ENCODE peak calls at places on chromosomes 4 and X, in nine cellular contexts. One of them, this sample, is unnamed.

GRCh38 chr4:145679991-145680455 is at the start of gene C4orf51:
- DNase-seq in progenitor cell of endocrine pancreas: no peak
- DNase-seq in esophagus muscularis mucosa: no peak
- DNase-seq in type B pancreatic cell: no peak
- DNase-seq in endodermal cell: no peak
- DNase-seq in psoas muscle: no peak
- DNase-seq in fibroblast of pulmonary artery: peak
- DNase-seq in OCI-LY7: no peak
- DNase-seq in heart left ventricle: peak
- DNase-seq in this sample: no peak

GRCh38 chrX:69027181-69028005 is 137.9 kb downstream of the PJA1 start:
- DNase-seq in type B pancreatic cell: no peak
- DNase-seq in esophagus muscularis mucosa: peak
- DNase-seq in fibroblast of pulmonary artery: peak
- DNase-seq in OCI-LY7: no peak
- DNase-seq in progenitor cell of endocrine pancreas: no peak
- DNase-seq in psoas muscle: no peak
- DNase-seq in endodermal cell: peak
- DNase-seq in heart left ventricle: no peak
- DNase-seq in this sample: peak

GRCh38 chrX:38221391-38221929 is 789 bp upstream of the SRPX start:
- DNase-seq in OCI-LY7: no peak
- DNase-seq in esophagus muscularis mucosa: no peak
- DNase-seq in fibroblast of pulmonary artery: no peak
- DNase-seq in endodermal cell: no peak
- DNase-seq in heart left ventricle: no peak
- DNase-seq in type B pancreatic cell: no peak
- DNase-seq in progenitor cell of endocrine pancreas: no peak
- DNase-seq in psoas muscle: no peak
- DNase-seq in this sample: no peak

GRCh38 chrX:65985922-65986588 is 53.8 kb downstream of the VSIG4 start:
- DNase-seq in heart left ventricle: no peak
- DNase-seq in type B pancreatic cell: no peak
- DNase-seq in fibroblast of pulmonary artery: peak
- DNase-seq in OCI-LY7: peak
- DNase-seq in esophagus muscularis mucosa: no peak
- DNase-seq in endodermal cell: peak
- DNase-seq in progenitor cell of endocrine pancreas: no peak
- DNase-seq in psoas muscle: no peak
- DNase-seq in this sample: peak

GRCh38 chr4:9893329-9894108 is 112.1 kb downstream of the DRD5 start:
- DNase-seq in heart left ventricle: no peak
- DNase-seq in endodermal cell: peak
- DNase-seq in OCI-LY7: no peak
- DNase-seq in psoas muscle: no peak
- DNase-seq in type B pancreatic cell: no peak
- DNase-seq in esophagus muscularis mucosa: no peak
- DNase-seq in progenitor cell of endocrine pancreas: no peak
- DNase-seq in fibroblast of pulmonary artery: no peak
- DNase-seq in this sample: no peak

GRCh38 chrX:24619647-24620046 is 27.5 kb downstream of the PCYT1B start:
- DNase-seq in fibroblast of pulmonary artery: peak
- DNase-seq in esophagus muscularis mucosa: no peak
- DNase-seq in psoas muscle: no peak
- DNase-seq in endodermal cell: no peak
- DNase-seq in progenitor cell of endocrine pancreas: no peak
- DNase-seq in heart left ventricle: no peak
- DNase-seq in OCI-LY7: no peak
- DNase-seq in type B pancreatic cell: no peak
- DNase-seq in this sample: no peak

GRCh38 chr4:55723403-55723802 is 87.3 kb upstream of the NMU start:
- DNase-seq in progenitor cell of endocrine pancreas: no peak
- DNase-seq in psoas muscle: no peak
- DNase-seq in type B pancreatic cell: no peak
- DNase-seq in OCI-LY7: no peak
- DNase-seq in endodermal cell: no peak
- DNase-seq in heart left ventricle: no peak
- DNase-seq in esophagus muscularis mucosa: no peak
- DNase-seq in fibroblast of pulmonary artery: no peak
- DNase-seq in this sample: no peak

GRCh38 chrX:15146515-15146914 is 123.4 kb downstream of the ASB9 start:
- DNase-seq in progenitor cell of endocrine pancreas: no peak
- DNase-seq in esophagus muscularis mucosa: no peak
- DNase-seq in heart left ventricle: no peak
- DNase-seq in type B pancreatic cell: no peak
- DNase-seq in endodermal cell: peak
- DNase-seq in psoas muscle: no peak
- DNase-seq in OCI-LY7: peak
- DNase-seq in fibroblast of pulmonary artery: peak
- DNase-seq in this sample: peak

GRCh38 chrX:38939067-38939466 is 137.8 kb downstream of the MID1IP1 start:
- DNase-seq in psoas muscle: no peak
- DNase-seq in progenitor cell of endocrine pancreas: no peak
- DNase-seq in heart left ventricle: no peak
- DNase-seq in fibroblast of pulmonary artery: peak
- DNase-seq in type B pancreatic cell: no peak
- DNase-seq in endodermal cell: no peak
- DNase-seq in esophagus muscularis mucosa: no peak
- DNase-seq in OCI-LY7: no peak
- DNase-seq in this sample: no peak

GRCh38 chr4:89438102-89438831 is 130.7 kb upstream of the GPRIN3 start:
- DNase-seq in fibroblast of pulmonary artery: peak
- DNase-seq in esophagus muscularis mucosa: no peak
- DNase-seq in OCI-LY7: peak
- DNase-seq in psoas muscle: peak
- DNase-seq in type B pancreatic cell: no peak
- DNase-seq in endodermal cell: peak
- DNase-seq in progenitor cell of endocrine pancreas: peak
- DNase-seq in heart left ventricle: no peak
- DNase-seq in this sample: peak

GRCh38 chrX:9204560-9204959 is 170.6 kb upstream of the FAM9B start:
- DNase-seq in OCI-LY7: no peak
- DNase-seq in endodermal cell: no peak
- DNase-seq in esophagus muscularis mucosa: no peak
- DNase-seq in fibroblast of pulmonary artery: no peak
- DNase-seq in progenitor cell of endocrine pancreas: no peak
- DNase-seq in psoas muscle: no peak
- DNase-seq in type B pancreatic cell: no peak
- DNase-seq in heart left ventricle: no peak
- DNase-seq in this sample: no peak

GRCh38 chr4:185357220-185357619 is 38.5 kb downstream of the LRP2BP start:
- DNase-seq in OCI-LY7: no peak
- DNase-seq in esophagus muscularis mucosa: no peak
- DNase-seq in progenitor cell of endocrine pancreas: no peak
- DNase-seq in fibroblast of pulmonary artery: no peak
- DNase-seq in psoas muscle: no peak
- DNase-seq in type B pancreatic cell: no peak
- DNase-seq in heart left ventricle: no peak
- DNase-seq in endodermal cell: no peak
- DNase-seq in this sample: no peak

GRCh38 chrX:72247206-72247944 is 8.5 kb upstream of the ERCC6L start:
- DNase-seq in fibroblast of pulmonary artery: peak
- DNase-seq in type B pancreatic cell: no peak
- DNase-seq in endodermal cell: no peak
- DNase-seq in heart left ventricle: no peak
- DNase-seq in psoas muscle: no peak
- DNase-seq in esophagus muscularis mucosa: no peak
- DNase-seq in OCI-LY7: no peak
- DNase-seq in progenitor cell of endocrine pancreas: no peak
- DNase-seq in this sample: no peak

GRCh38 chr4:169815606-169816005 is 57.9 kb upstream of the HPF1 start:
- DNase-seq in endodermal cell: no peak
- DNase-seq in heart left ventricle: no peak
- DNase-seq in progenitor cell of endocrine pancreas: no peak
- DNase-seq in psoas muscle: no peak
- DNase-seq in esophagus muscularis mucosa: no peak
- DNase-seq in type B pancreatic cell: no peak
- DNase-seq in OCI-LY7: no peak
- DNase-seq in fibroblast of pulmonary artery: no peak
- DNase-seq in this sample: no peak

GRCh38 chr4:109434007-109434792 is 585 bp downstream of the SEC24B start:
- DNase-seq in heart left ventricle: peak
- DNase-seq in esophagus muscularis mucosa: no peak
- DNase-seq in progenitor cell of endocrine pancreas: peak
- DNase-seq in fibroblast of pulmonary artery: peak
- DNase-seq in endodermal cell: peak
- DNase-seq in psoas muscle: peak
- DNase-seq in type B pancreatic cell: peak
- DNase-seq in OCI-LY7: peak
- DNase-seq in this sample: no peak

DNA sequence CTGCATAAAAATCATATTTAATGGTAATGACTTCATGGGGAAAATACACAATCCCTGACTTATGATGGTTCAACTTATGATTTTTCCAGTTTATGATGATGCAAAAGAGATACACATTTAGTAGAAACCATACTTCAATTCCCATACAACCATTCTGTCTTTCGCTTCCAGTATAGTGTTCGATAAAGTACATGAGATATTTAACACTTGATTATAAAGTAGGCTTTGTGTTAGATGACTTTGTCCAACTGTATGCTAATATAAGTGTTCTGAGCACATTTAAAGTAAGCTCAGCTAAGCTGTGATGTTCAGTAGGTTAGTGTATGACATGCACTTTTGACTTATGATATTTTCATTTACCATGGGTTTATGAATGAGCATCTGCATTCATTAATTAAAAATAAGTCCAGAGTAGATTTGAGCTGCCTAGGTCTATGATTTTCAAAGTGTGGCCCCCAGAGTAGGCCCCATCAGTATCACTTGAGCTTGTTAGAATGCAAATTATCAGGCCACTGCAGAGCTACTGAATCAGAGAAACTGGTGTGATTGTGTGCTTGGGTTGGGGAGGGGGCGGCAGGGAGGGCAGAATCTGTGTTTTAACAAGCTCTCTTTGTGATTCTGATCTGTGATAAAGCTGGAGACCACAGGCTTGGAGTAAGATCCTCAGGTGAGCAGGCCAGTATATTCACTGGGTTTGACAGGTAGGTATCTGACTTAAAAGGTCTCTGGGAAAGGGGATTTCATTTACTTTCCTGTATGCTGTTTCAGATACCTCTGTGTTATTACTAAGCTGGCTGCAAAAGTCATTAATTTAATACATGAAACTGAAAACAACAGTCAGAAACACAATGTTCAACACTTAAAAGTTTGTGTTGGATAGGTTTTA is 8.4 kb downstream of the ATP10D start:
- DNase-seq in endodermal cell: no peak
- DNase-seq in progenitor cell of endocrine pancreas: no peak
- DNase-seq in psoas muscle: no peak
- DNase-seq in fibroblast of pulmonary artery: no peak
- DNase-seq in type B pancreatic cell: no peak
- DNase-seq in esophagus muscularis mucosa: no peak
- DNase-seq in OCI-LY7: no peak
- DNase-seq in heart left ventricle: no peak
- DNase-seq in this sample: no peak
- TF ChIP-seq CTCF in endodermal cell: no peak
- TF ChIP-seq CTCF in progenitor cell of endocrine pancreas: no peak
- TF ChIP-seq CTCF in psoas muscle: no peak
- TF ChIP-seq CTCF in fibroblast of pulmonary artery: no peak
- TF ChIP-seq CTCF in type B pancreatic cell: no peak
- TF ChIP-seq CTCF in esophagus muscularis mucosa: no peak
- TF ChIP-seq CTCF in OCI-LY7: no peak
- TF ChIP-seq CTCF in heart left ventricle: no peak
- TF ChIP-seq CTCF in this sample: no peak

DNA sequence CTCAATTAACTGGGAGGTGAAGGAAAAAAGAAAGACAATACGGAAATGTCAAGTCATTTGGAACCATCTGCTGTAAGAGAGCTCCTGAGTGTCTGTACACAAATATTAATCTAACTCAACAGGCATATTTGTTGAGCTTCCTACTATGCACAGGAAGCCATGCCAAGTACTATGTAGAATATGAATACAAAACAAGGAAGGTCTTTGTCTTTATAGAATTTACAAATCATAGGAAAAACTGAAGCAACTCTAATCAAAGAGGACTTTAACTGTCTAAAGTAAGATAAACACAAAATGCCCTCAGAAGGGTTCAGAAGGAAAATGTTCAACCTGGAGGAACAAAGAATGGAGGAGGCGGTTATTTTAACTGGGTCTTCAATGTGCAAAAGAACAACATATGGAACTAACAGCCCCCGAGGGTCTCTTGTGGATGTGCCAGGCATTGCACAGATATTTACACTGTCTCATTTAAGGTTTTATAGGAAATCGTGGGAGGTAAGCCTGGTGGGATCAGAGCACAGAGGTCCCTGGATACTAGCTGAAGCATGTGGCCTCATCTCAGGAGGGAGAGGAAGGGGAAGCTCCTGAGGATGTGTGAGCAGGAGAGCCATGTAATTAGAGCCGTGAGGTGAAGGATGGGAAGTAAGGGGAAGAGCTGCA is 5.8 kb downstream of the FAM114A1 start:
- DNase-seq in psoas muscle: no peak
- DNase-seq in heart left ventricle: no peak
- DNase-seq in esophagus muscularis mucosa: no peak
- DNase-seq in progenitor cell of endocrine pancreas: no peak
- DNase-seq in OCI-LY7: peak
- DNase-seq in type B pancreatic cell: no peak
- DNase-seq in fibroblast of pulmonary artery: no peak
- DNase-seq in endodermal cell: no peak
- DNase-seq in this sample: no peak
- TF ChIP-seq CTCF in psoas muscle: no peak
- TF ChIP-seq CTCF in heart left ventricle: no peak
- TF ChIP-seq CTCF in esophagus muscularis mucosa: no peak
- TF ChIP-seq CTCF in progenitor cell of endocrine pancreas: peak
- TF ChIP-seq CTCF in OCI-LY7: peak
- TF ChIP-seq CTCF in type B pancreatic cell: peak
- TF ChIP-seq CTCF in fibroblast of pulmonary artery: peak
- TF ChIP-seq CTCF in endodermal cell: peak
- TF ChIP-seq CTCF in this sample: no peak

GRCh38 chr4:135418353-135418752 is 1216.8 kb upstream of the PABPC4L start:
- DNase-seq in endodermal cell: peak
- DNase-seq in progenitor cell of endocrine pancreas: no peak
- DNase-seq in fibroblast of pulmonary artery: peak
- DNase-seq in psoas muscle: no peak
- DNase-seq in heart left ventricle: no peak
- DNase-seq in OCI-LY7: peak
- DNase-seq in type B pancreatic cell: no peak
- DNase-seq in esophagus muscularis mucosa: no peak
- DNase-seq in this sample: no peak
- TF ChIP-seq CTCF in endodermal cell: peak
- TF ChIP-seq CTCF in progenitor cell of endocrine pancreas: peak
- TF ChIP-seq CTCF in fibroblast of pulmonary artery: peak
- TF ChIP-seq CTCF in psoas muscle: no peak
- TF ChIP-seq CTCF in heart left ventricle: no peak
- TF ChIP-seq CTCF in OCI-LY7: peak
- TF ChIP-seq CTCF in type B pancreatic cell: peak
- TF ChIP-seq CTCF in esophagus muscularis mucosa: no peak
- TF ChIP-seq CTCF in this sample: peak

GRCh38 chr4:172601195-172601594 is 567.4 kb upstream of the GALNT7 start:
- DNase-seq in psoas muscle: no peak
- DNase-seq in type B pancreatic cell: no peak
- DNase-seq in OCI-LY7: no peak
- DNase-seq in esophagus muscularis mucosa: no peak
- DNase-seq in endodermal cell: no peak
- DNase-seq in progenitor cell of endocrine pancreas: no peak
- DNase-seq in heart left ventricle: no peak
- DNase-seq in fibroblast of pulmonary artery: no peak
- DNase-seq in this sample: no peak

GRCh38 chr4:172599554-172599953 is 569.1 kb upstream of the GALNT7 start:
- DNase-seq in heart left ventricle: no peak
- DNase-seq in psoas muscle: no peak
- DNase-seq in esophagus muscularis mucosa: no peak
- DNase-seq in progenitor cell of endocrine pancreas: no peak
- DNase-seq in OCI-LY7: no peak
- DNase-seq in type B pancreatic cell: no peak
- DNase-seq in fibroblast of pulmonary artery: no peak
- DNase-seq in endodermal cell: no peak
- DNase-seq in this sample: no peak

GRCh38 chr4:172596206-172596605 is 572.4 kb upstream of the GALNT7 start:
- DNase-seq in endodermal cell: peak
- DNase-seq in psoas muscle: no peak
- DNase-seq in type B pancreatic cell: no peak
- DNase-seq in esophagus muscularis mucosa: no peak
- DNase-seq in fibroblast of pulmonary artery: no peak
- DNase-seq in progenitor cell of endocrine pancreas: no peak
- DNase-seq in heart left ventricle: no peak
- DNase-seq in OCI-LY7: no peak
- DNase-seq in this sample: no peak
- TF ChIP-seq CTCF in endodermal cell: peak
- TF ChIP-seq CTCF in psoas muscle: no peak
- TF ChIP-seq CTCF in type B pancreatic cell: no peak
- TF ChIP-seq CTCF in esophagus muscularis mucosa: no peak
- TF ChIP-seq CTCF in fibroblast of pulmonary artery: no peak
- TF ChIP-seq CTCF in progenitor cell of endocrine pancreas: no peak
- TF ChIP-seq CTCF in heart left ventricle: no peak
- TF ChIP-seq CTCF in OCI-LY7: no peak
- TF ChIP-seq CTCF in this sample: no peak